ENCODE peak calls at places on chromosomes 4 and X, in seven cellular contexts. N, K, Q, M, I, A and Z are unnamed samples.

GRCh38 chr4:83043801-83044407 is 8.9 kb downstream of the COPS4 start:
- DNase-seq in N (no peak), K (no peak), Q (peak), M (no peak), I (no peak), A (no peak), Z (no peak)

GRCh38 chrX:115679460-115679859 is 118.5 kb downstream of the PLS3 start:
- DNase-seq in N (peak), K (no peak), Q (peak), M (no peak), I (no peak), A (peak), Z (no peak)

GRCh38 chr4:48483006-48483776 is at the start of gene SLC10A4:
- DNase-seq in N (peak), K (no peak), Q (no peak), M (no peak), I (no peak), A (no peak), Z (no peak)

GRCh38 chrX:155662297-155662696 is 49.5 kb upstream of the TMLHE start:
- DNase-seq in N (no peak), K (no peak), Q (peak), M (no peak), I (no peak), A (no peak), Z (no peak)

GRCh38 chr4:80365928-80366327 is 30.4 kb downstream of the CFAP299 start:
- DNase-seq in N (peak), K (no peak), Q (peak), M (peak), I (no peak), A (peak), Z (peak)

GRCh38 chr4:189129044-189129443 is 811.6 kb upstream of the FRG1 start:
- DNase-seq in N (no peak), K (no peak), Q (no peak), M (no peak), I (no peak), A (no peak), Z (no peak)

GRCh38 chrX:20361890-20362262 is 95.2 kb upstream of the RPS6KA3 start:
- DNase-seq in N (no peak), K (no peak), Q (peak), M (no peak), I (no peak), A (no peak), Z (no peak)

GRCh38 chr4:30825008-30825765 is 105.0 kb downstream of the PCDH7 start:
- DNase-seq in N (no peak), K (no peak), Q (peak), M (no peak), I (no peak), A (peak), Z (no peak)

GRCh38 chr4:77433102-77433733 is 172.4 kb upstream of the CXCL13 start:
- DNase-seq in N (peak), K (no peak), Q (peak), M (no peak), I (no peak), A (peak), Z (peak)

GRCh38 chr4:73252001-73252400 is 6.6 kb downstream of the ANKRD17 start:
- DNase-seq in N (no peak), K (no peak), Q (no peak), M (no peak), I (no peak), A (no peak), Z (no peak)

GRCh38 chrX:48511561-48511960 is 2.8 kb downstream of the PORCN start:
- DNase-seq in N (no peak), K (no peak), Q (peak), M (no peak), I (no peak), A (peak), Z (no peak)

GRCh38 chr4:72974694-72975487 is 94.6 kb downstream of the COX18 start:
- DNase-seq in N (no peak), K (no peak), Q (peak), M (no peak), I (no peak), A (peak), Z (no peak)

GRCh38 chrX:13432376-13432775 is 112.5 kb upstream of the ATXN3L start:
- DNase-seq in N (no peak), K (peak), Q (peak), M (no peak), I (peak), A (peak), Z (no peak)

GRCh38 chr4:112327950-112328349 is 30.8 kb downstream of the ALPK1 start:
- DNase-seq in N (peak), K (no peak), Q (peak), M (no peak), I (no peak), A (peak), Z (peak)

GRCh38 chrX:9494806-9495205 is 29.9 kb downstream of the TBL1X start:
- DNase-seq in N (no peak), K (no peak), Q (no peak), M (no peak), I (no peak), A (no peak), Z (no peak)

GRCh38 chr4:183333983-183334382 is 11.8 kb upstream of the CLDN24 start:
- DNase-seq in N (no peak), K (no peak), Q (peak), M (peak), I (no peak), A (peak), Z (no peak)

GRCh38 chr4:120683902-120684540 is 238.5 kb downstream of the PRDM5 start:
- DNase-seq in N (no peak), K (no peak), Q (no peak), M (no peak), I (no peak), A (peak), Z (no peak)

GRCh38 chr4:159069922-159070321 is 33.0 kb upstream of the RAPGEF2 start:
- DNase-seq in N (no peak), K (no peak), Q (no peak), M (no peak), I (no peak), A (no peak), Z (no peak)

GRCh38 chrX:150017868-150018267 is 79.6 kb upstream of the EOLA2 start:
- DNase-seq in N (no peak), K (no peak), Q (no peak), M (no peak), I (no peak), A (no peak), Z (no peak)

DNA sequence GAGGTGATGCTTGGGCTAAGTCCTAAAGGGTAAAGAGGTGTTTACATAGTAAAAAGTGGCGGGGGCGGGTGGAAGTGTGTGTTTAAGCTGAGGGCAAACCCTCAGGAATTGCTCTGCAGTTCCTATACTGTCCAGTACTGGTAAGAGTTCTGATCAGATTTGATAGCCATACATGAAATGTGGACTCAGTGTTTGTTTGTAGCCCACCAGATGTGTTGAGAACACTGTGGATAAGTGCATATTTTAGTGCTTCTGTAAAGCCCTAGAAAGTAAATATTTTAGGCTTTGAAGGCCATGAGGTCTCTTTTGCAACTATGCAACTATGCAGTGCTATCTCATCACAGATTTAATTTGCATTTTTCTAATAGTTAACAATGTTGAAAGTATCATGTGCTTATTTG is 80.6 kb upstream of the EOLA2 start:
- DNase-seq in N (no peak), K (no peak), Q (no peak), M (no peak), I (no peak), A (no peak), Z (no peak)
- TF ChIP-seq CTCF in N (no peak), K (no peak), Q (no peak), M (no peak), I (no peak), A (no peak), Z (no peak)

GRCh38 chr4:6123541-6123940 is 76.8 kb downstream of the JAKMIP1 start:
- DNase-seq in N (no peak), K (peak), Q (no peak), M (peak), I (no peak), A (no peak), Z (no peak)
- TF ChIP-seq CTCF in N (no peak), K (no peak), Q (no peak), M (no peak), I (no peak), A (no peak), Z (no peak)

DNA sequence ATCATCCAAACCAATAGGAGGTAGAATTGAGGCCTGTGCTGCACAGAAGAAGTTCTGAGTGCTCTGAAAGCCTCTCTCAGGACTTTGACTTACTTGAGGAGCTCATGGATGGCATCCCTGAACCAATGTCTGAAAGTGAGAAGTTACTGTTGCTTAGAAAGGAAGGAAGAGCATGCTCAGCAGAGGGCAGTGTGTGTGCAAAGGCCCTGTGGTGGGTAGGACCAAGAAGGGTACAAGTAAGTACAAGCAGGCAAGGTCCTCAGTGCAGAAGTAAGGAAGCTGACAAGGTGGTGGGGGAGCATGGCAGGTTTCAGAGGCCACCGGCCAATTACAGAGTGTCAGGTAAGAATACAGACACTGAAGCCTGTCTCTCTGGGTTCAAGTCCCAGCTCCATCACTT is 31.4 kb upstream of the LGI2 start:
- DNase-seq in N (no peak), K (no peak), Q (no peak), M (no peak), I (no peak), A (no peak), Z (no peak)
- TF ChIP-seq CTCF in N (no peak), K (no peak), Q (no peak), M (no peak), I (no peak), A (no peak), Z (no peak)

DNA sequence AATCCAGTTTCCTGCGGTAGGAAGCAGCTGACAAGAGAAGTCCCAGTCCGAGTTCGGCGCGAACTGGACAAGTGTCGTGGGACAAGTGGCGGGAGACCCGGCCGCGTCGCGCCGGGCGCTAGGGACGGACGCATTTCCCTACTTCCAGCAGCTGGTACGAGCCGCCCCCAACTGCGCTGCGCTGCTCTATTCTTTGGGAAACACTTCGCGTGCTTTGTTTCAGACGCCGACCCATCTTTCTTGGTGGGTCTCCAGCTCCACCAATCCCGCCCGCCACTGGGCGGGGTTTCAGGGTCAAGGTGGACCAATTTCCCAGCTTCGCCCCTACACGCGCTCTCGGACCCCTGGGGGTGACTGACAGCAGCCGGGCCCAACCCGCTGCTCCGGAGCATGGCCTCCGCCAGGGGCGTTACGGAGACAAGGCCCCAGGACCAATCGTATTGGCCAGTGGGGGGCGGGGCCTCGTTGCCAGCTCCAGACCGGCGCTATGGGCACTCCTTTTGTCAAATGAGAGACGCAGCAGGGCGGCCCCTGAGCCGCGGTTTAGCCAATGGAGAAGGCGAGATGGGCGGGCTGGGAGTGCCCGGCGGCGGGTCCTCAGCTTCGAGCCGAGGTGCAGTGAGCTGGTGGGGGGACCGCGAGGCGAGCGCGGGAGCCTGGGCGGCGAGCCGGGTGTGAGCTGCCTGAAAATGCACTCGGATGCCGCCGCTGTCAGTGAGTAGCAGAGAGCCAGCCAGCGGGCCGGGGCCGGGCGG is at the start of gene DCUN1D4:
- DNase-seq in N (peak), K (peak), Q (peak), M (peak), I (peak), A (peak), Z (peak)
- TF ChIP-seq CTCF in N (peak), K (peak), Q (peak), M (peak), I (peak), A (peak), Z (no peak)

DNA sequence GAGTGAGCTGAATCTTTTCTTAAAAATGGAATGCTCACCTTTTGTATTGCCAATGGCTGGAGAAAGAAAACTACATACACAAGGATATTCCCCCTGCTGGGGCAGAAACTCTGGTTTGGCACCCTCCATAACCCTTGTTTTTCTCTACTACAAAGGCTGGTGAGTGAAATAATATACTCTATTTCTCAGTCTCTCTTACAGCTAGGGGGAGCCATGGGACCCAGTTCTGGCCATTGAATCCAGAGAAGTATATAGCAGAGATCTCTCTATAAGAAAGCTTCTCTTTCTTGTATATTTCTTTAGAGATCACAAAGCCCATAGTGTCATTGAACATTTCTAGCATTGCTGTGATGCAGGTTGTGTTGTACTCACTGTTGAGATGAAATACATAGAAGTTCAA is 49.8 kb downstream of the SMPX start:
- DNase-seq in N (no peak), K (no peak), Q (peak), M (no peak), I (no peak), A (no peak), Z (no peak)
- TF ChIP-seq CTCF in N (no peak), K (no peak), Q (peak), M (no peak), I (no peak), A (no peak), Z (no peak)

GRCh38 chrX:129980540-129981206 is 1.8 kb upstream of the BCORL1 start:
- DNase-seq in N (peak), K (peak), Q (peak), M (peak), I (peak), A (peak), Z (peak)
- TF ChIP-seq CTCF in N (no peak), K (no peak), Q (no peak), M (no peak), I (no peak), A (no peak), Z (no peak)

GRCh38 chr4:125315571-125316390 is 1.0 kb downstream of the FAT4 start:
- DNase-seq in N (peak), K (no peak), Q (peak), M (peak), I (no peak), A (peak), Z (peak)

GRCh38 chr4:125316391-125316780 is 1.6 kb downstream of the FAT4 start:
- DNase-seq in N (peak), K (peak), Q (peak), M (peak), I (peak), A (no peak), Z (peak)

GRCh38 chr4:125319311-125319710 is 4.6 kb downstream of the FAT4 start:
- DNase-seq in N (no peak), K (no peak), Q (no peak), M (no peak), I (no peak), A (peak), Z (no peak)

GRCh38 chr4:125316781-125317525 is 2.2 kb downstream of the FAT4 start:
- DNase-seq in N (peak), K (peak), Q (no peak), M (peak), I (no peak), A (peak), Z (no peak)

DNA sequence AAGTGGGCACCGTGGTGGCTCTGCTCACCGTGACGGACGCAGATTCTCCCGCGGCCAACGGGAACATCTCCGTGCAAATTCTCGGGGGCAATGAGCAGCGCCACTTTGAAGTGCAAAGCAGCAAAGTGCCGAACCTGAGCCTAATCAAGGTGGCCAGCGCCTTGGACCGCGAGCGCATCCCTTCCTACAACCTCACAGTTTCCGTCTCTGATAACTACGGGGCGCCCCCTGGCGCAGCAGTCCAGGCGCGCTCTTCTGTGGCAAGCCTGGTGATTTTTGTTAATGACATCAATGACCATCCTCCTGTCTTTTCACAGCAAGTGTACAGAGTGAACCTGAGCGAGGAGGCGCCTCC is 2.7 kb downstream of the FAT4 start:
- DNase-seq in N (peak), K (peak), Q (no peak), M (peak), I (peak), A (no peak), Z (peak)
- TF ChIP-seq CTCF in N (no peak), K (peak), Q (no peak), M (no peak), I (peak), A (peak), Z (no peak)

DNA sequence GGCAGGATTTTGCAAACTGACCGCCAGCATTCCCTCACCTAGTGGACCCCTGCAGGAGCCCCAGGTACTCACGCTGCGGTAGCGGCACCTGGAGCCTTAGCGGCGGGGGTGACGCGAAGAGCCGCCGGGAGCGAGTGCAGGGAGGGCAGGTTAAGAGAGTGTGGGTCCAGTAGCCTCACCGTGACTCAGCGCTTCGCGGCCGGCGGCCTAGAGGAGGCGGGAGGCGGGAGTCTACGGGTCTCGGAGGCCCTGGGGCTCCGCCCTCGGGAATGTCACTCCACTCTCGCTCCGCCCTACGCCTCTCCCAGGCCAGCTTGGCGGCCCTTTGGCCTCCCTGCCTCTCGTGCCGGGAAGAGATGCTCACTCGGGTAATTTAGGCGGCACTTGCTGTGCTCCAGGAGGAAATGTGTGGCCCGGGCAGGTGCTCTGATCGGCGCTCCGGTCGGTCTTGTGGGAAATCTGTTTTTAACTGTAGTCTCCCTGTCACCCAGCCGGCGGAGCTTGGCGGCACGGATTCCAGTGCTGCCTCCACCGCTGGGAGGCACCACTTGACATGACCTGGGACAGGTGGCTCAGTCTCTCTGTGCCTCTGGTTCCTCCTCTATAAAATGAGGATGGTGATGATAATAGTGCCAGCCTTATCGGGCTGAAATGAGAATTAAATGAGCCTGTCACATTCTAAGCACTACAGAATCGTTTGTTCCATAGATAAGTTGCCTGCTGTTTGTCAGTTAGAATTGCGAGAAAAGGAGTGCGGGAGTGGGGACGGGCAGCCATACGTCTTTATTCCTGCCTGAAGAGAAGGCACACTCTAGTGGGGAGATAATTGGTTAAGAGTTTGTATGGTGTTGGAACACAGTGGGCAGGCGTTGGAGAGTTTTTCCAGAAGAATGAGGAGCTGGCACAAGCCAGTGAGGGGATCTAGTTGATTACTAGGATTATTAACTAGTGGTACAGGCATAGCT is at the start of gene PIR:
- DNase-seq in N (peak), K (peak), Q (peak), M (peak), I (peak), A (peak), Z (peak)
- TF ChIP-seq CTCF in N (peak), K (peak), Q (peak), M (no peak), I (peak), A (peak), Z (peak)

GRCh38 chrX:86348669-86349068 is 200.4 kb downstream of the DACH2 start:
- DNase-seq in N (no peak), K (no peak), Q (no peak), M (no peak), I (no peak), A (no peak), Z (no peak)
- TF ChIP-seq CTCF in N (no peak), K (no peak), Q (peak), M (no peak), I (no peak), A (no peak), Z (no peak)

DNA sequence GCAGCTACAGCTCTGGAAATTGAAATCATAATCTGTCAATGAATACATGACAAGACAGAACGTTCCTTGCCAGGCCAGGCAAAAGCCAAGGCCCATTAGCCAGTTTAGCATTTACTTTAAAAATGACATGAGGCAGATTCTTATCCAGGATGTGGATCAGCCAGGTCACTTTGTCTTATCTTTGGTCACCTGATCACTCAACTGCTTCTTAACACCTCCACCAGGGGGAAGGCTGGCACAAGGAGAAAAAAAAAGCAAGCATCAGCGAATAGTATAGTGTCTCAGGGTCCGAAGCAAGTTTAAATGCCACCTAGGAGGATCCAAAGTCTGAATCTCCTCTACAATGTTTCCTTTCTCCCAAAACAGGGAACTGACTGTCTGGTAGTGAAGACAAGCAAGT is 18.8 kb downstream of the ATP1B4 start:
- DNase-seq in N (peak), K (no peak), Q (peak), M (no peak), I (no peak), A (peak), Z (peak)
- TF ChIP-seq CTCF in N (no peak), K (no peak), Q (peak), M (no peak), I (peak), A (peak), Z (peak)